ENCODE peak calls at places on chromosome 13, in six cellular contexts. O, G, F, I, X and Z are unnamed samples.
A peak's percentile ranks its signal among the peaks of the same experiment; 100 is the strongest.

GRCh38 chr13:41520016-41520698 is 62.8 kb downstream of the RGCC start:
- DNase-seq in I (no peak), G (no peak), F (no peak), O (no peak), X (no peak), Z (no peak)

GRCh38 chr13:30529085-30529815 is 63.5 kb upstream of the HMGB1 start:
- DNase-seq in X (no peak), O (no peak), G (no peak), I (no peak), F (no peak), Z (no peak)

GRCh38 chr13:106274551-106275208 is 260.8 kb downstream of the EFNB2 start:
- DNase-seq in I (no peak), X (no peak), O (no peak), G (no peak), F (no peak), Z (no peak)

GRCh38 chr13:30572859-30573275 is 44.9 kb upstream of the USPL1 start:
- DNase-seq in X (peak; percentile 42), I (no peak), G (peak; percentile 80), F (no peak), O (peak; percentile 61), Z (peak; percentile 67)

GRCh38 chr13:94656766-94657165 is 55.1 kb downstream of the GPR180 start:
- DNase-seq in G (no peak), I (no peak), F (peak; percentile 91), X (peak; percentile 55), O (peak; percentile 75), Z (peak; percentile 92)

GRCh38 chr13:72125561-72125960 is 258.6 kb upstream of the DACH1 start:
- DNase-seq in F (no peak), X (peak; percentile 76), G (no peak), I (no peak), O (no peak), Z (no peak)

GRCh38 chr13:34750078-34750703 is 191.9 kb upstream of the NBEA start:
- DNase-seq in X (no peak), O (peak; percentile 66), G (no peak), F (no peak), I (no peak), Z (peak; percentile 62)

GRCh38 chr13:59475911-59476310 is 687.8 kb downstream of the DIAPH3 start:
- DNase-seq in O (no peak), G (no peak), F (no peak), X (no peak), I (no peak), Z (no peak)

GRCh38 chr13:77219401-77219800 is 107.5 kb downstream of the MYCBP2 start:
- DNase-seq in X (no peak), O (no peak), F (no peak), I (no peak), G (no peak), Z (no peak)

GRCh38 chr13:23380534-23380933 is 53.0 kb downstream of the SACS start:
- DNase-seq in X (no peak), I (no peak), G (no peak), F (no peak), O (peak; percentile 76), Z (peak; percentile 45)

GRCh38 chr13:23378009-23378632 is 55.4 kb downstream of the SACS start:
- DNase-seq in X (peak; percentile 89), F (peak; percentile 94), G (peak; percentile 73), O (peak; percentile 92), I (no peak), Z (peak; percentile 98)

GRCh38 chr13:23377603-23378002 is 55.9 kb downstream of the SACS start:
- DNase-seq in G (no peak), O (no peak), F (no peak), I (no peak), X (no peak), Z (no peak)

GRCh38 chr13:23372264-23372905 is 61.1 kb downstream of the SACS start:
- DNase-seq in O (peak; percentile 78), X (peak; percentile 17), I (no peak), F (no peak), G (no peak), Z (peak; percentile 67)

DNA sequence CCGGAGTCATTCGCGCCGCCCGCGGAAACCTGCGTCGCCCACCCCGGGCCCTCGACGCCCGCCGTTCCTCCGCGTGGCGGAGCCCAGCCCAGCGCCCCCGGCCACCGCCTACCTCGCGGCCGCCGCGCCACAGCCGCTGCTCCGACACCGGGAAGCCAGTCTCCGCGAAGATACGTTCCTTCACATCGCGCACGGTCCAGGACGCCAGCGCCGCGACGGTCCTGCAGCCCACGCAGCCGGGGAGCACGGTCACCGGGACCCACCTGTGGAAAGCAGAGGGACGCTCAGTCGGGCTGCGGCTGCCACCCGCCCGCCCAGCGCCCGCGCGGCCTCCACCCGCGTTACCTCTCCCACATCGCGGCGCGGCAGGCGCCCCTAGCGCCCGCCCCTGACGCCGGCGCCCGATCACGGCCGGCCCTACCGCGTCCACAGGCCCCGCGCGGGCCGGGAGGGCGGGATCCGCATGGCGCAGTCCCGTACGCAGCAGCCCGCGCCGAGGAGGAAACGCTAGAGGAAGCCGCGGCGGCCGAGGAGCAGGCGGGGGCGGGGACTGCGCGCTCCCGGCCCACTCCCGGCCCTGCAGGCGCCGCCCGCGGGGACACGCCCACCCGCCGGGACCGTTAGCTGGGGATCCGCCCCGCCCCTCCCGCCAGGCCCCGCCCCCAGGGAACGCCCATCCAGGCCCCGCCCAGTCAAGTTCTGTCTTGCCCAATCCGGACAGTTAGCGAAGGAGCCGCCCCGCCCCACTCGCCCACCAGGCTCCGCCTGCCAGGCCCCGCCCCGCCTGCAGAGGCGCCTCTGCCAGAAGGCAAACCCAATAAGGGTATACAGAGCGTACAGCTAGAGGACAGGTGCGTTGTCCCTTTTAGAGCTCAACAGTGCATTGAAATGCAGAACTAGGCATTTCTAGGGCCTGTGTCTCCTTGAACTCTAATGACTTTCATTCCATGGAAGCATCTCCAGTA is 58.2 kb downstream of the SACS start:
- DNase-seq in O (peak; percentile 98), I (peak; percentile 77), X (peak; percentile 94), G (peak; percentile 93), F (peak; percentile 84), Z (peak; percentile 95)
- TF ChIP-seq CTCF in O (no peak), I (no peak), X (no peak), G (peak; percentile 33), F (no peak), Z (no peak)

DNA sequence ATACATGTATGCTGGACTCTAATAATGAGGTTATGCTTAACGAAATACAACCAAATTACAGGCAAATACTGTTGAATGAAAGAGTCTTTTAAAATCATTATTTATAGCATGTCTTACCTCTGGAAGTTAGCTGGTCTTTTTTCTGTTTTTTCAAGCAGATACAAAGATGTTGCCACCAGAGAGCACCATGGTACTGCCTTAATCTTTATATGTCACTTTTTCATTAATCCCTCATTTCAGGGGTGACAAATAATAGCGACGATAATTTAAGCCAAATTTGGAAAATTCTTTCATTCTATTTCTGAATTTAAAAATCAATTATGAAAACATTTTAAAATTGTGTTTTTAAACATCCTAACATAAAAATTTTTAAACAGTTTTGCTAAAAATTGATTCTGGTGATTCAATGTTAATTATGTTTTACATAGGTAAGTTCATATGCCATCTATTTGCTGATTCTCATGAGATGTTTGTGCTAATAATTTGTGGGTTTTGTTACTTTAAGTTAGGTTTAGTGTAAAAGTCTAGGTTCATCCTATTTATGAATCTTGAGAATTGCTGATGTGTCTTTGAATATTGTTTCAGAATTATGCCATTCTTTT is 379.3 kb upstream of the SGCG start:
- DNase-seq in O (peak; percentile 38), X (no peak), I (no peak), G (peak; percentile 20), F (no peak), Z (peak; percentile 15)
- H3K4me3 ChIP-seq in O (no peak overlapping the region), X (no peak overlapping the region), I (no peak overlapping the region), G (no peak overlapping the region), F (no peak overlapping the region), Z (no peak overlapping the region)

GRCh38 chr13:110365876-110366275 is 58.8 kb downstream of the COL4A2 start:
- DNase-seq in I (no peak), G (no peak), F (no peak), X (no peak), O (no peak), Z (no peak)

GRCh38 chr13:110364081-110364480 is 57.0 kb downstream of the COL4A2 start:
- DNase-seq in I (no peak), F (no peak), X (no peak), G (no peak), O (no peak), Z (no peak)

GRCh38 chr13:110360598-110360997 is 53.5 kb downstream of the COL4A2 start:
- DNase-seq in F (no peak), O (no peak), G (no peak), X (no peak), I (no peak), Z (no peak)

GRCh38 chr13:110361365-110361911 is 54.4 kb downstream of the COL4A2 start:
- DNase-seq in X (peak; percentile 100), G (no peak), F (no peak), O (peak; percentile 97), I (no peak), Z (peak; percentile 99)

DNA sequence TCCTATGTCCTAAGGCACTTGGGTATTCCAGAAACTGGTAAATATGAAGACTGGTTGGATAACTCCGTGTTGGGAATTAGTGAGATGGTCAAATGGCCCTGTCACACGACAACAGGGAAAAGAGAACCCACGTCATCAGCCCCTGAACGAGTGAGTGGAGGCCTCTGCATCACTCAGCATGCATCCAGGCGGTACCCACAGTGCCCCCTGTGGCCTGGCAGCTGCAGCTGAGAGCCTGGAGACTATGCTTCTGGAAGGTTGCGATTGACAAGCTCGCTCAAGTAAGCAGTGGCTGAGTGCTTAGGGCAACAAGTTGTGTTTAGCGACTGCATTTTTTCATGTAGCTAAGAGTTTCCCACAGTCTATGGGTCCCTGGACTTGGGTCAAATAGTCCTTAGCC is 55.9 kb downstream of the COL4A2 start:
- DNase-seq in F (no peak), O (no peak), I (peak; percentile 8), X (peak; percentile 84), G (no peak), Z (no peak)
- TF ChIP-seq CTCF in F (peak; percentile 10), O (peak; percentile 15), I (peak; percentile 43), X (peak; percentile 63), G (peak; percentile 16), Z (peak; percentile 27)

GRCh38 chr13:36919833-36920611 is at the start of gene SMAD9:
- DNase-seq in I (peak; percentile 1), F (no peak), G (peak; percentile 73), O (peak; percentile 82), X (peak; percentile 48), Z (peak; percentile 79)

GRCh38 chr13:36918246-36919060 is 1.6 kb downstream of the SMAD9 start:
- DNase-seq in G (peak; percentile 74), X (peak; percentile 6), O (peak; percentile 17), I (no peak), F (no peak), Z (no peak)

GRCh38 chr13:36921902-36922301 is 1.9 kb upstream of the SMAD9 start:
- DNase-seq in X (no peak), I (no peak), O (no peak), F (no peak), G (no peak), Z (no peak)

GRCh38 chr13:36920612-36921185 is 661 bp upstream of the SMAD9 start:
- DNase-seq in O (no peak), I (no peak), F (no peak), G (peak; percentile 56), X (no peak), Z (no peak)

GRCh38 chr13:36919206-36919832 is 719 bp downstream of the SMAD9 start:
- DNase-seq in I (no peak), F (no peak), X (no peak), G (peak; percentile 70), O (peak; percentile 25), Z (peak; percentile 4)
- H3K4me3 ChIP-seq in I (peak overlapping the region; percentile 47), F (peak overlapping the region; percentile 75), X (peak overlapping the region; percentile 69), G (peak overlapping the region; percentile 84), O (peak overlapping the region; percentile 82), Z (peak overlapping the region; percentile 69)

GRCh38 chr13:50801087-50801931 is 42.2 kb downstream of the DLEU7 start:
- DNase-seq in I (peak; percentile 27), O (peak; percentile 88), G (peak; percentile 90), F (peak; percentile 37), X (peak; percentile 71), Z (peak; percentile 85)
- TF ChIP-seq CTCF in I (peak; percentile 64), O (peak; percentile 78), G (peak; percentile 93), F (peak; percentile 85), X (peak; percentile 84), Z (peak; percentile 71)

GRCh38 chr13:23725922-23726321 is 155.7 kb downstream of the TNFRSF19 start:
- DNase-seq in O (peak; percentile 25), F (no peak), G (no peak), X (no peak), I (no peak), Z (peak; percentile 31)
- H3K4me3 ChIP-seq in O (no peak overlapping the region), F (no peak overlapping the region), G (no peak overlapping the region), X (no peak overlapping the region), I (no peak overlapping the region), Z (no peak overlapping the region)